ENCODE peak calls at places on chromosomes 7 and 10, in nine cellular contexts. I, C, P, B, O, W, Z, K and A are unnamed samples. For H3K27me3, the result is how much of the 10 kb centered on the place peaks cover.

GRCh38 chr7:102872460-102872859 is 40.3 kb upstream of the LRRC17 start:
- DNase-seq in I (no peak), C (no peak), P (no peak), B (peak), O (no peak), W (no peak), Z (no peak), K (peak), A (no peak)

GRCh38 chr10:26714385-26714784 is 16.9 kb downstream of the PDSS1 start:
- DNase-seq in I (no peak), C (peak), P (no peak), B (no peak), O (no peak), W (no peak), Z (no peak), K (no peak), A (no peak)

GRCh38 chr10:31808258-31809218 is 120.1 kb downstream of the ARHGAP12 start:
- DNase-seq in I (peak), C (no peak), P (no peak), B (peak), O (peak), W (peak), Z (peak), K (peak), A (no peak)

GRCh38 chr10:13788320-13788600 is 201.5 kb downstream of the PRPF18 start:
- DNase-seq in I (no peak), C (no peak), P (no peak), B (peak), O (no peak), W (no peak), Z (no peak), K (no peak), A (no peak)

GRCh38 chr10:103854687-103855423 is 521 bp downstream of the SH3PXD2A start:
- DNase-seq in I (peak), C (peak), P (peak), B (peak), O (peak), W (peak), Z (no peak), K (no peak), A (no peak)

GRCh38 chr7:455110-455928 is 64.3 kb downstream of the PDGFA start:
- DNase-seq in I (peak), C (no peak), P (peak), B (no peak), O (no peak), W (no peak), Z (no peak), K (no peak), A (no peak)

GRCh38 chr10:113550365-113550764 is 2.5 kb upstream of the HABP2 start:
- DNase-seq in I (no peak), C (no peak), P (no peak), B (peak), O (no peak), W (no peak), Z (no peak), K (no peak), A (no peak)

GRCh38 chr10:126939706-126940105 is 34.5 kb downstream of the DOCK1 start:
- DNase-seq in I (no peak), C (no peak), P (no peak), B (no peak), O (no peak), W (no peak), Z (no peak), K (no peak), A (no peak)

GRCh38 chr7:30093351-30094019 is 41.3 kb upstream of the MTURN start:
- DNase-seq in I (no peak), C (no peak), P (no peak), B (no peak), O (no peak), W (peak), Z (peak), K (no peak), A (no peak)

GRCh38 chr7:130942211-130942964 is 208.4 kb upstream of the KLF14 start:
- DNase-seq in I (no peak), C (peak), P (no peak), B (peak), O (peak), W (no peak), Z (no peak), K (no peak), A (peak)

GRCh38 chr7:84372155-84372621 is 177.6 kb upstream of the SEMA3A start:
- DNase-seq in I (no peak), C (no peak), P (no peak), B (peak), O (no peak), W (no peak), Z (no peak), K (peak), A (no peak)

GRCh38 chr10:129614341-129614740 is 147.3 kb downstream of the MGMT start:
- DNase-seq in I (no peak), C (no peak), P (no peak), B (no peak), O (no peak), W (no peak), Z (no peak), K (no peak), A (no peak)

GRCh38 chr10:116771101-116771705 is 28.8 kb upstream of the HSPA12A start:
- DNase-seq in I (no peak), C (peak), P (no peak), B (peak), O (no peak), W (peak), Z (peak), K (peak), A (no peak)

GRCh38 chr10:129344506-129344905 is 122.5 kb upstream of the MGMT start:
- DNase-seq in I (no peak), C (no peak), P (no peak), B (no peak), O (no peak), W (no peak), Z (peak), K (no peak), A (no peak)

GRCh38 chr10:6678211-6678803 is 98.2 kb upstream of the PRKCQ start:
- DNase-seq in I (peak), C (peak), P (peak), B (peak), O (peak), W (no peak), Z (no peak), K (no peak), A (peak)

GRCh38 chr10:117391436-117392205 is 16.4 kb upstream of the PDZD8 start:
- DNase-seq in I (no peak), C (no peak), P (no peak), B (no peak), O (peak), W (no peak), Z (no peak), K (no peak), A (no peak)

GRCh38 chr7:155032978-155033377 is 30.1 kb upstream of the PAXIP1 start:
- DNase-seq in I (no peak), C (no peak), P (no peak), B (no peak), O (no peak), W (no peak), Z (no peak), K (no peak), A (no peak)

GRCh38 chr7:158829021-158829341 is 328 bp downstream of the ESYT2 start:
- DNase-seq in I (peak), C (peak), P (peak), B (peak), O (peak), W (no peak), Z (no peak), K (peak), A (peak)

GRCh38 chr10:86250399-86250798 is 116.2 kb downstream of the GRID1 start:
- DNase-seq in I (no peak), C (no peak), P (peak), B (no peak), O (no peak), W (no peak), Z (no peak), K (no peak), A (no peak)

GRCh38 chr7:11817111-11817710 is 14.8 kb downstream of the THSD7A start:
- DNase-seq in I (no peak), C (no peak), P (no peak), B (no peak), O (no peak), W (no peak), Z (no peak), K (no peak), A (no peak)

GRCh38 chr7:140672382-140673062 is at the start of gene ADCK2:
- DNase-seq in I (peak), C (peak), P (peak), B (no peak), O (peak), W (peak), Z (no peak), K (no peak), A (peak)

GRCh38 chr10:44968101-44968886 is 8.7 kb downstream of the RASSF4 start:
- DNase-seq in I (no peak), C (peak), P (peak), B (peak), O (peak), W (peak), Z (peak), K (no peak), A (peak)

GRCh38 chr10:120365872-120366271 is 91.2 kb upstream of the PLPP4 start:
- DNase-seq in I (no peak), C (no peak), P (no peak), B (no peak), O (no peak), W (no peak), Z (no peak), K (no peak), A (no peak)

GRCh38 chr7:100148225-100148558 is 526 bp upstream of the LAMTOR4 start:
- DNase-seq in I (no peak), C (no peak), P (no peak), B (no peak), O (no peak), W (no peak), Z (no peak), K (no peak), A (no peak)

GRCh38 chr10:22475857-22476600 is 130.7 kb downstream of the SPAG6 start:
- DNase-seq in I (peak), C (no peak), P (no peak), B (peak), O (peak), W (no peak), Z (no peak), K (no peak), A (peak)

GRCh38 chr10:46525177-46525823 is 31.2 kb downstream of the GPRIN2 start:
- DNase-seq in I (no peak), C (no peak), P (no peak), B (peak), O (peak), W (peak), Z (no peak), K (peak), A (no peak)

GRCh38 chr7:128035712-128036111 is 4.5 kb upstream of the LRRC4 start:
- DNase-seq in I (no peak), C (no peak), P (no peak), B (no peak), O (no peak), W (no peak), Z (no peak), K (no peak), A (no peak)

GRCh38 chr7:111746950-111747349 is 184.7 kb upstream of the IMMP2L start:
- DNase-seq in I (no peak), C (no peak), P (no peak), B (no peak), O (no peak), W (no peak), Z (no peak), K (no peak), A (no peak)

GRCh38 chr7:79453266-79453557 is 255 bp downstream of the MAGI2 start:
- DNase-seq in I (no peak), C (peak), P (no peak), B (no peak), O (no peak), W (no peak), Z (no peak), K (no peak), A (no peak)

GRCh38 chr7:107501593-107501992 is 31.7 kb downstream of the GPR22 start:
- DNase-seq in I (peak), C (peak), P (no peak), B (peak), O (peak), W (no peak), Z (no peak), K (no peak), A (no peak)

GRCh38 chr7:88200793-88201192 is 19.0 kb downstream of the SRI start:
- DNase-seq in I (no peak), C (no peak), P (no peak), B (no peak), O (no peak), W (no peak), Z (no peak), K (no peak), A (no peak)

GRCh38 chr7:39683216-39683845 is 60.0 kb downstream of the RALA start:
- DNase-seq in I (no peak), C (no peak), P (no peak), B (peak), O (no peak), W (no peak), Z (no peak), K (no peak), A (no peak)

GRCh38 chr7:80480566-80480965 is 31.3 kb downstream of the GNAT3 start:
- DNase-seq in I (no peak), C (no peak), P (no peak), B (no peak), O (no peak), W (no peak), Z (no peak), K (no peak), A (no peak)

GRCh38 chr10:70656489-70656888 is 15.8 kb upstream of the ADAMTS14 start:
- DNase-seq in I (no peak), C (no peak), P (no peak), B (peak), O (peak), W (peak), Z (no peak), K (peak), A (no peak)
- H3K4me3 ChIP-seq in I (no peak), C (no peak), P (no peak), B (peak), O (no peak), W (no peak), Z (no peak), K (no peak), A (no peak)

GRCh38 chr7:32103361-32103760 is 33.2 kb upstream of the PDE1C start:
- DNase-seq in I (no peak), C (no peak), P (no peak), B (no peak), O (no peak), W (no peak), Z (no peak), K (no peak), A (no peak)
- H3K27ac ChIP-seq in I (no peak), C (no peak), P (no peak), B (no peak), O (no peak), W (no peak), Z (no peak), K (no peak), A (no peak)

DNA sequence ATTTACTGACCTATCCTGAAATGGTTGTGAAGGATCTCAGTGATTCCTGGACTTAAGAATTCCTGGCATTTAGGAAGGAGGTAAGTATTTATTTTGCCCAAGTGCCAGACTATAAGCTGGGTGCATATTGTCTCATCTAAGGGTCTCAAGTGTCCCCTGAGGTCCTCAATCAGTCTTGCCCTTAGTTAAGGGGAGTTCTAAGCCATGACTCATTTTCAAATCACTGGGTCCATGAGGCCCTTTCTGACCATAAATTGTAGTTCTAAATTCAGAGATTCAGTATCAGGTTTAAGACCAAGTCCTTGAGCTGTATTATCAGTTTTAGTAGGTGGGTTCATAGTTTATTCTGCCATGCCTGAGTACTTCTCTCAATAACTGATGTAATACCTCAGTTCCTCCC is 251.7 kb upstream of the MEOX2 start:
- DNase-seq in I (no peak), C (no peak), P (no peak), B (no peak), O (no peak), W (no peak), Z (no peak), K (no peak), A (no peak)
- H3K27me3 ChIP-seq in I (under half), C (under half), P (under half), B (under half), O (under half), W (under half), Z (under half), K (under half), A (under half)

GRCh38 chr10:93468532-93469213 is 13.5 kb downstream of the MYOF start:
- DNase-seq in I (no peak), C (no peak), P (no peak), B (peak), O (no peak), W (no peak), Z (no peak), K (peak), A (no peak)
- H3K4me3 ChIP-seq in I (no peak), C (no peak), P (no peak), B (peak), O (no peak), W (no peak), Z (no peak), K (no peak), A (no peak)

GRCh38 chr7:105990726-105991465 is 27.8 kb downstream of the CDHR3 start:
- DNase-seq in I (peak), C (no peak), P (no peak), B (no peak), O (no peak), W (no peak), Z (no peak), K (no peak), A (no peak)
- H3K27ac ChIP-seq in I (no peak), C (no peak), P (no peak), B (no peak), O (no peak), W (no peak), Z (no peak), K (no peak), A (no peak)